ENCODE peak calls at places on chromosome 1, in six cellular contexts. One of them, this sample, is unnamed.
A peak's percentile ranks its signal among the peaks of the same experiment; 100 is the strongest.

GRCh38 chr1:195294911-195295310 is 1313.3 kb downstream of the KCNT2 start:
- DNase-seq in WTC11: no peak
- DNase-seq in GM12878: no peak
- DNase-seq in K562: no peak
- DNase-seq in HepG2: no peak
- DNase-seq in H1: no peak
- DNase-seq in this sample: no peak

GRCh38 chr1:216310776-216311175 is 112.5 kb downstream of the USH2A start:
- DNase-seq in WTC11: peak; percentile 70
- DNase-seq in GM12878: no peak
- DNase-seq in K562: no peak
- DNase-seq in HepG2: no peak
- DNase-seq in H1: peak; percentile 67
- DNase-seq in this sample: no peak

GRCh38 chr1:87794788-87795614 is 466.3 kb downstream of the LMO4 start:
- DNase-seq in WTC11: no peak
- DNase-seq in GM12878: no peak
- DNase-seq in K562: no peak
- DNase-seq in HepG2: peak; percentile 86
- DNase-seq in H1: no peak
- DNase-seq in this sample: peak; percentile 55

GRCh38 chr1:25702101-25702775 is 85.6 kb downstream of the MAN1C1 start:
- DNase-seq in WTC11: peak; percentile 48
- DNase-seq in GM12878: no peak
- DNase-seq in K562: no peak
- DNase-seq in HepG2: no peak
- DNase-seq in H1: no peak
- DNase-seq in this sample: no peak

GRCh38 chr1:81812712-81813111 is 12.0 kb downstream of the ADGRL2 start:
- DNase-seq in WTC11: no peak
- DNase-seq in GM12878: no peak
- DNase-seq in K562: no peak
- DNase-seq in HepG2: no peak
- DNase-seq in H1: no peak
- DNase-seq in this sample: no peak

GRCh38 chr1:224065455-224065854 is 48.5 kb upstream of the FBXO28 start:
- DNase-seq in WTC11: no peak
- DNase-seq in GM12878: no peak
- DNase-seq in K562: no peak
- DNase-seq in HepG2: no peak
- DNase-seq in H1: no peak
- DNase-seq in this sample: no peak

GRCh38 chr1:62229932-62230331 is 35.3 kb downstream of the L1TD1 start:
- DNase-seq in WTC11: no peak
- DNase-seq in GM12878: no peak
- DNase-seq in K562: no peak
- DNase-seq in HepG2: no peak
- DNase-seq in H1: no peak
- DNase-seq in this sample: no peak

GRCh38 chr1:227166559-227166958 is 151.7 kb downstream of the CDC42BPA start:
- DNase-seq in WTC11: no peak
- DNase-seq in GM12878: no peak
- DNase-seq in K562: no peak
- DNase-seq in HepG2: no peak
- DNase-seq in H1: no peak
- DNase-seq in this sample: no peak

GRCh38 chr1:1023700-1024099 is 3.8 kb downstream of the AGRN start:
- DNase-seq in WTC11: no peak
- DNase-seq in GM12878: no peak
- DNase-seq in K562: peak; percentile 36
- DNase-seq in HepG2: no peak
- DNase-seq in H1: no peak
- DNase-seq in this sample: no peak

GRCh38 chr1:27130798-27131197 is 24.1 kb downstream of the SLC9A1 start:
- DNase-seq in WTC11: no peak
- DNase-seq in GM12878: no peak
- DNase-seq in K562: no peak
- DNase-seq in HepG2: no peak
- DNase-seq in H1: no peak
- DNase-seq in this sample: no peak

GRCh38 chr1:37814257-37814656 is 6.2 kb upstream of the YRDC start:
- DNase-seq in WTC11: no peak
- DNase-seq in GM12878: no peak
- DNase-seq in K562: no peak
- DNase-seq in HepG2: no peak
- DNase-seq in H1: no peak
- DNase-seq in this sample: no peak

GRCh38 chr1:118899340-118899739 is 88.8 kb downstream of the TBX15 start:
- DNase-seq in WTC11: no peak
- DNase-seq in GM12878: no peak
- DNase-seq in K562: no peak
- DNase-seq in HepG2: no peak
- DNase-seq in H1: no peak
- DNase-seq in this sample: no peak

GRCh38 chr1:228082260-228082974 is at the start of gene ARF1:
- DNase-seq in WTC11: peak; percentile 88
- DNase-seq in GM12878: peak; percentile 60
- DNase-seq in K562: peak; percentile 98
- DNase-seq in HepG2: peak; percentile 78
- DNase-seq in H1: peak; percentile 94
- DNase-seq in this sample: peak; percentile 80

GRCh38 chr1:181239086-181239485 is 150.6 kb downstream of the IER5 start:
- DNase-seq in WTC11: no peak
- DNase-seq in GM12878: no peak
- DNase-seq in K562: no peak
- DNase-seq in HepG2: no peak
- DNase-seq in H1: no peak
- DNase-seq in this sample: no peak

GRCh38 chr1:233868461-233868860 is 36.0 kb upstream of the SLC35F3 start:
- DNase-seq in WTC11: no peak
- DNase-seq in GM12878: no peak
- DNase-seq in K562: no peak
- DNase-seq in HepG2: no peak
- DNase-seq in H1: no peak
- DNase-seq in this sample: no peak

DNA sequence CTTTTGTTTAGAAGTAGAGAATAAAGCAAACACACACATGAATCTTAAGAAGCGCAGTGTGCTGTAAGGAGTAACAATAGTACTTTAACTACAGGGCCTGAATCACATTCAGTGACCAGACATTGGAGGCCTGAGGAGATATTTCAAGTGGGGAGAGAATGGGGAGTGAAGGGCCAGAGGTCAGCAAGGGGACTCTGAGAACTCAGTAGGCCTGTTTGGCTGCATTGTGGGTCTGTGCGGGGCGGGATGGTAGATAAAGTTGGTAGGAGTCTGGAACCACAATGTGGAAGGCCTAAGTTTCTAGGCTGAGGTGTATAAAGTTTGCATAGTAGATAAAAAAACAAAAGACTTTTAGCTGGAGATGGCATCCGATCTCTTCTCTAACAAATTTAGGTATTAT is 52.7 kb upstream of the WLS start:
- DNase-seq in WTC11: no peak
- DNase-seq in GM12878: no peak
- DNase-seq in K562: no peak
- DNase-seq in HepG2: no peak
- DNase-seq in H1: no peak
- DNase-seq in this sample: no peak
- TF ChIP-seq SP1 in WTC11: no peak
- TF ChIP-seq SP1 in GM12878: no peak
- TF ChIP-seq SP1 in K562: no peak
- TF ChIP-seq SP1 in HepG2: no peak
- TF ChIP-seq SP1 in H1: no peak
- TF ChIP-seq SP1 in this sample: no peak

DNA sequence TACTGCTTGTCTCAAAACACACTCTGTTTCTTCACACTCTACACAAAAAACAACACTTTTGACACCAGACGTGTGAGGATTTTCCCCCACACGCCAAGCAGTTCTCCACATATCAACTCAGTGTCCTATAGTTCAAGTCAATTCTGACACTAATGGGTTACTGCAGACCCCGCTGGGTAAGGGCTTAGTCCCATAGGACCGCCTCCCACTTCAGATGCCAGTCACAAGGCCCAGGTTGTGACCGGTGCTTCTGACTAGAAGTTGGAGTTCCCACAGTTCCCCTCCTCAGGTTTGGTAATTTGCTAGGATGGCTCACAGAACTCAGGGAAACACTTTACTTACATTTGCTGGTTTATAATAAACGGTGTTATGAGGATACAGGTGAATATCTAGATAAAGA is 19.9 kb downstream of the VPS13D start:
- DNase-seq in WTC11: no peak
- DNase-seq in GM12878: no peak
- DNase-seq in K562: no peak
- DNase-seq in HepG2: no peak
- DNase-seq in H1: no peak
- DNase-seq in this sample: no peak
- TF ChIP-seq ATF3 in WTC11: no peak
- TF ChIP-seq ATF3 in GM12878: no peak
- TF ChIP-seq ATF3 in K562: no peak
- TF ChIP-seq ATF3 in HepG2: no peak
- TF ChIP-seq ATF3 in H1: no peak
- TF ChIP-seq ATF3 in this sample: no peak

GRCh38 chr1:17892851-17893250 is 137.7 kb downstream of the ACTL8 start:
- DNase-seq in WTC11: no peak
- DNase-seq in GM12878: no peak
- DNase-seq in K562: no peak
- DNase-seq in HepG2: no peak
- DNase-seq in H1: no peak
- DNase-seq in this sample: no peak

GRCh38 chr1:17891205-17892110 is 136.3 kb downstream of the ACTL8 start:
- DNase-seq in WTC11: no peak
- DNase-seq in GM12878: no peak
- DNase-seq in K562: no peak
- DNase-seq in HepG2: no peak
- DNase-seq in H1: no peak
- DNase-seq in this sample: no peak

GRCh38 chr1:17890815-17891191 is 135.7 kb downstream of the ACTL8 start:
- DNase-seq in WTC11: no peak
- DNase-seq in GM12878: no peak
- DNase-seq in K562: no peak
- DNase-seq in HepG2: no peak
- DNase-seq in H1: no peak
- DNase-seq in this sample: no peak

GRCh38 chr1:17893891-17894631 is 138.9 kb downstream of the ACTL8 start:
- DNase-seq in WTC11: no peak
- DNase-seq in GM12878: no peak
- DNase-seq in K562: no peak
- DNase-seq in HepG2: no peak
- DNase-seq in H1: no peak
- DNase-seq in this sample: no peak

GRCh38 chr1:17892225-17892624 is 137.1 kb downstream of the ACTL8 start:
- DNase-seq in WTC11: no peak
- DNase-seq in GM12878: no peak
- DNase-seq in K562: no peak
- DNase-seq in HepG2: no peak
- DNase-seq in H1: no peak
- DNase-seq in this sample: no peak
- TF ChIP-seq SP1 in WTC11: no peak
- TF ChIP-seq SP1 in GM12878: no peak
- TF ChIP-seq SP1 in K562: no peak
- TF ChIP-seq SP1 in HepG2: no peak
- TF ChIP-seq SP1 in H1: no peak
- TF ChIP-seq SP1 in this sample: no peak

GRCh38 chr1:200306954-200307754 is 102.7 kb downstream of the ZNF281 start:
- DNase-seq in WTC11: no peak
- DNase-seq in GM12878: peak; percentile 17
- DNase-seq in K562: peak; percentile 73
- DNase-seq in HepG2: peak; percentile 40
- DNase-seq in H1: no peak
- DNase-seq in this sample: peak; percentile 33
- TF ChIP-seq ATF3 in WTC11: no peak
- TF ChIP-seq ATF3 in GM12878: no peak
- TF ChIP-seq ATF3 in K562: no peak
- TF ChIP-seq ATF3 in HepG2: no peak
- TF ChIP-seq ATF3 in H1: no peak
- TF ChIP-seq ATF3 in this sample: no peak

DNA sequence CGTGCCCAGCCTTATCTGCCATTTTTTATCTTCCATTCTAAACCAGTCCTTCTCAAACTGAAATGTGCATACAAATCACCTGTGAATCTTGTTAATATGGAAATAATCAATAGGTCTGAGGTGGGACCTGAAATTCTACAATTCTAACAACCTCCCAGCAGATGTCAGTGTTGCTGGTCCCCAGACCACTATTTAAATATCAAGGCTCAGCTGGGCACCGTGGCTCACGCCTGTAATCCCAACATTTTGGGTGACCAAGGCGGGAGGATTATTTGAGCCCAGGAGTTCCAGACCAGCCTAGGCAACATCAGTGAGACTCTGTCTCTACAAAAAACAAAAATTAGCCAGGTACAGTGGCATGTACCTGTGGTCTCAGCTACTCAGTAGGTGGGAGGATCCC is 4.1 kb downstream of the UQCRHL start:
- DNase-seq in WTC11: peak; percentile 36
- DNase-seq in GM12878: no peak
- DNase-seq in K562: peak; percentile 32
- DNase-seq in HepG2: peak; percentile 48
- DNase-seq in H1: peak; percentile 68
- DNase-seq in this sample: peak; percentile 58
- TF ChIP-seq SP1 in WTC11: no peak
- TF ChIP-seq SP1 in GM12878: no peak
- TF ChIP-seq SP1 in K562: no peak
- TF ChIP-seq SP1 in HepG2: no peak
- TF ChIP-seq SP1 in H1: no peak
- TF ChIP-seq SP1 in this sample: no peak

GRCh38 chr1:7717769-7718368 is 53.2 kb upstream of the VAMP3 start:
- DNase-seq in WTC11: peak; percentile 30
- DNase-seq in GM12878: no peak
- DNase-seq in K562: no peak
- DNase-seq in HepG2: peak; percentile 34
- DNase-seq in H1: no peak
- DNase-seq in this sample: no peak

GRCh38 chr1:7721940-7722669 is 49.0 kb upstream of the VAMP3 start:
- DNase-seq in WTC11: no peak
- DNase-seq in GM12878: no peak
- DNase-seq in K562: no peak
- DNase-seq in HepG2: no peak
- DNase-seq in H1: no peak
- DNase-seq in this sample: no peak

GRCh38 chr1:7719468-7720104 is 51.5 kb upstream of the VAMP3 start:
- DNase-seq in WTC11: no peak
- DNase-seq in GM12878: no peak
- DNase-seq in K562: no peak
- DNase-seq in HepG2: no peak
- DNase-seq in H1: no peak
- DNase-seq in this sample: no peak

GRCh38 chr1:7726623-7727022 is 44.5 kb upstream of the VAMP3 start:
- DNase-seq in WTC11: no peak
- DNase-seq in GM12878: no peak
- DNase-seq in K562: no peak
- DNase-seq in HepG2: no peak
- DNase-seq in H1: no peak
- DNase-seq in this sample: no peak

DNA sequence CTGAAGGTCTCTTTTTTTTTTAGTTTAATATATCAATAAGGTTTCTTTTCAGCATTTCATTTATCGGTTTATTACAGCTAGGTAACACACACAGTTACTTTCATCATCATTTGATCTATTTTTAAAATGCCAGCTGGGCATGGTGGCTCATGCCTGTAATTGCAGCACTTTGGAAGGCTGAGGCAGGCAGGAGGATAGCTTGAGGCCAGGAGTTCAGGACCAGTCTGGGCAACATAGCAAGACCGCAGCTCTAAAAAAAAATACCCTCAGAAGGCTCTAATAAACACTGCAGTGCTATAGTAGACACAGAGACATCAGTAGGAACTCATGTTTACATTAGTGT is 48.5 kb upstream of the VAMP3 start:
- DNase-seq in WTC11: no peak
- DNase-seq in GM12878: no peak
- DNase-seq in K562: no peak
- DNase-seq in HepG2: no peak
- DNase-seq in H1: no peak
- DNase-seq in this sample: no peak
- TF ChIP-seq ATF3 in WTC11: no peak
- TF ChIP-seq ATF3 in GM12878: no peak
- TF ChIP-seq ATF3 in K562: no peak
- TF ChIP-seq ATF3 in HepG2: no peak
- TF ChIP-seq ATF3 in H1: no peak
- TF ChIP-seq ATF3 in this sample: no peak